ENCODE peak calls at places on chromosomes 6 and 20, in seven cellular contexts. F, E, O, M, C, U and H are unnamed samples.

GRCh38 chr6:12032783-12033573 is 20.9 kb downstream of the HIVEP1 start:
- DNase-seq in F (no peak), E (no peak), O (no peak), M (no peak), C (peak; percentile 53), U (no peak), H (no peak)

GRCh38 chr6:158233214-158233795 is 65.2 kb downstream of the GTF2H5 start:
- DNase-seq in F (peak; percentile 14), E (no peak), O (no peak), M (no peak), C (no peak), U (no peak), H (no peak)

GRCh38 chr6:169340395-169340794 is 86.7 kb upstream of the THBS2 start:
- DNase-seq in F (no peak), E (peak; percentile 44), O (no peak), M (no peak), C (no peak), U (no peak), H (no peak)

GRCh38 chr6:80488190-80488589 is 381.7 kb downstream of the BCKDHB start:
- DNase-seq in F (no peak), E (no peak), O (no peak), M (no peak), C (no peak), U (no peak), H (no peak)

GRCh38 chr20:2301164-2301622 is 5.4 kb downstream of the TGM3 start:
- DNase-seq in F (no peak), E (peak; percentile 18), O (peak; percentile 62), M (peak; percentile 27), C (no peak), U (no peak), H (no peak)

GRCh38 chr6:43798688-43799444 is 28.9 kb downstream of the VEGFA start:
- DNase-seq in F (peak; percentile 26), E (peak; percentile 74), O (peak; percentile 76), M (peak; percentile 85), C (peak; percentile 72), U (no peak), H (no peak)

GRCh38 chr6:64294034-64294433 is 658.4 kb downstream of the PHF3 start:
- DNase-seq in F (no peak), E (no peak), O (no peak), M (no peak), C (peak; percentile 11), U (no peak), H (no peak)

GRCh38 chr6:53793318-53793975 is 1.4 kb upstream of the LRRC1 start:
- DNase-seq in F (peak; percentile 64), E (no peak), O (no peak), M (peak; percentile 20), C (peak; percentile 66), U (no peak), H (peak; percentile 56)

GRCh38 chr20:25116746-25117457 is 35.0 kb upstream of the VSX1 start:
- DNase-seq in F (no peak), E (no peak), O (no peak), M (no peak), C (no peak), U (no peak), H (no peak)

GRCh38 chr6:63452117-63452516 is 120.2 kb upstream of the LOC128125822 start:
- DNase-seq in F (no peak), E (no peak), O (no peak), M (no peak), C (no peak), U (no peak), H (no peak)

GRCh38 chr6:43835872-43836419 is 65.9 kb downstream of the VEGFA start:
- DNase-seq in F (no peak), E (no peak), O (no peak), M (no peak), C (peak; percentile 41), U (no peak), H (no peak)

GRCh38 chr6:152368761-152369624 is 268.2 kb downstream of the SYNE1 start:
- DNase-seq in F (peak; percentile 33), E (no peak), O (peak; percentile 62), M (peak; percentile 65), C (peak; percentile 71), U (no peak), H (no peak)

GRCh38 chr20:47031821-47032220 is 137.2 kb downstream of the EYA2 start:
- DNase-seq in F (no peak), E (no peak), O (no peak), M (no peak), C (no peak), U (no peak), H (no peak)

GRCh38 chr6:36851149-36851614 is 11.9 kb upstream of the CPNE5 start:
- DNase-seq in F (peak; percentile 81), E (peak; percentile 76), O (no peak), M (no peak), C (peak; percentile 84), U (no peak), H (peak; percentile 24)

GRCh38 chr6:142225115-142225514 is 76.7 kb upstream of the ADGRG6 start:
- DNase-seq in F (no peak), E (no peak), O (no peak), M (no peak), C (no peak), U (no peak), H (no peak)

GRCh38 chr20:32179515-32179914 is 28.0 kb downstream of the PLAGL2 start:
- DNase-seq in F (no peak), E (no peak), O (no peak), M (no peak), C (no peak), U (no peak), H (no peak)

GRCh38 chr20:6600336-6600735 is 167.2 kb upstream of the BMP2 start:
- DNase-seq in F (no peak), E (no peak), O (no peak), M (no peak), C (no peak), U (no peak), H (no peak)

GRCh38 chr6:72420409-72420808 is 201.5 kb upstream of the KCNQ5 start:
- DNase-seq in F (no peak), E (no peak), O (no peak), M (no peak), C (no peak), U (no peak), H (no peak)

GRCh38 chr6:26097268-26097875 is 10.1 kb downstream of the HFE start:
- DNase-seq in F (peak; percentile 66), E (peak; percentile 61), O (no peak), M (peak; percentile 42), C (peak; percentile 74), U (no peak), H (peak; percentile 39)

GRCh38 chr6:84282566-84282965 is 55.1 kb upstream of the CEP162 start:
- DNase-seq in F (peak; percentile 30), E (peak; percentile 57), O (peak; percentile 42), M (peak; percentile 18), C (peak; percentile 33), U (no peak), H (no peak)